ENCODE peak calls at places on chromosomes 5 and 9, in five cellular contexts. B, Z, D, F and E are unnamed samples.

GRCh38 chr5:24167791-24168190 is 477.0 kb downstream of the CDH10 start:
- DNase-seq in B (no peak), Z (no peak), D (no peak), F (no peak), E (peak)

GRCh38 chr9:37433754-37434435 is 11.4 kb downstream of the GRHPR start:
- DNase-seq in B (peak), Z (peak), D (no peak), F (no peak), E (no peak)

GRCh38 chr5:108295588-108296368 is 86.1 kb downstream of the FBXL17 start:
- DNase-seq in B (no peak), Z (peak), D (no peak), F (no peak), E (peak)

GRCh38 chr5:375921-376871 is 54.7 kb downstream of the AHRR start:
- DNase-seq in B (no peak), Z (no peak), D (peak), F (no peak), E (no peak)

GRCh38 chr9:77887660-77888059 is 144.0 kb downstream of the GNAQ start:
- DNase-seq in B (no peak), Z (no peak), D (no peak), F (no peak), E (no peak)

GRCh38 chr5:79990205-79990597 is 861 bp downstream of the MTX3 start:
- DNase-seq in B (no peak), Z (peak), D (no peak), F (no peak), E (peak)

GRCh38 chr5:109706065-109706464 is 16.3 kb downstream of the MAN2A1 start:
- DNase-seq in B (no peak), Z (no peak), D (no peak), F (no peak), E (peak)

GRCh38 chr5:38404667-38405276 is 146.4 kb downstream of the EGFLAM start:
- DNase-seq in B (no peak), Z (no peak), D (no peak), F (peak), E (no peak)

GRCh38 chr9:74379718-74380117 is 117.4 kb upstream of the RORB start:
- DNase-seq in B (no peak), Z (no peak), D (no peak), F (peak), E (peak)

GRCh38 chr5:154140381-154140780 is 50.2 kb upstream of the GALNT10 start:
- DNase-seq in B (no peak), Z (no peak), D (no peak), F (no peak), E (no peak)

GRCh38 chr5:31640024-31640423 is 1.1 kb downstream of the PDZD2 start:
- DNase-seq in B (no peak), Z (no peak), D (no peak), F (no peak), E (no peak)

GRCh38 chr9:93127395-93127911 is 6.6 kb downstream of the NINJ1 start:
- DNase-seq in B (no peak), Z (no peak), D (no peak), F (no peak), E (no peak)

GRCh38 chr5:98248949-98249348 is 524.5 kb upstream of the RGMB start:
- DNase-seq in B (no peak), Z (peak), D (no peak), F (no peak), E (peak)

GRCh38 chr9:121499427-121500164 is at the start of gene GGTA1:
- DNase-seq in B (peak), Z (peak), D (peak), F (peak), E (peak)

GRCh38 chr9:100038472-100038871 is 60.3 kb downstream of the ERP44 start:
- DNase-seq in B (no peak), Z (no peak), D (no peak), F (no peak), E (no peak)
- TF ChIP-seq CTCF in B (no peak), Z (no peak), D (no peak), F (no peak), E (no peak)

GRCh38 chr5:86968311-86968753 is 299.4 kb upstream of the RASA1 start:
- DNase-seq in B (no peak), Z (peak), D (peak), F (peak), E (peak)
- TF ChIP-seq CTCF in B (peak), Z (peak), D (peak), F (peak), E (peak)

GRCh38 chr9:6681147-6681956 is 35.8 kb upstream of the GLDC start:
- DNase-seq in B (peak), Z (peak), D (peak), F (peak), E (peak)
- TF ChIP-seq CTCF in B (no peak), Z (no peak), D (no peak), F (no peak), E (no peak)

DNA sequence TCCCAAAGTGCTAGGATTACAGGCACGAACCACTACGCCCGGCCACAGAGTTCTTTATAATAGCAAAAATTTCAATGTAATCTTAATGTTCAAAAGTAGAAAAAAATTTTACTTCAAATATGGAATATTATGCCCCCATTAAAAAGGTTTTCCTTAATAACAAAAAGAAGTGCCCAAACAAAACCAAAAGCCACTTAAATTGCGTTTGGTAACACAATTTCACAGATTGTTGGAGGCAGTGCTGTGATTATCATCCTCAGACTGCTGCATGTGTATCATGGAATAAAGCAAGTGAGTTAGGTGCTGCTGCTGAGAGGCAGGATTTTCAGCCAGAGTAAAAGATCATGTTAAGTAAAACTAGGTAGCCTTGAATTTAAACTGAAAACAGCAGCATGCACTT is 132.7 kb downstream of the COL23A1 start:
- DNase-seq in B (no peak), Z (no peak), D (no peak), F (no peak), E (no peak)
- TF ChIP-seq CTCF in B (no peak), Z (no peak), D (no peak), F (no peak), E (no peak)